ENCODE peak calls at places on chromosome 13, in seven cellular contexts. V is suprapubic skin, J is HepG2, S is GM12878, U is H1, L is transverse colon, A is K562. Y is an unnamed sample.

GRCh38 chr13:79124183-79124582 is 281.9 kb downstream of the RBM26 start:
- DNase-seq in V (no peak), J (no peak), S (no peak), U (no peak), L (no peak), A (no peak), Y (no peak)

GRCh38 chr13:87810920-87811344 is 139.8 kb downstream of the SLITRK5 start:
- DNase-seq in V (no peak), J (no peak), S (no peak), U (no peak), L (no peak), A (no peak), Y (no peak)

GRCh38 chr13:44573790-44574465 is 2.2 kb downstream of the TSC22D1 start:
- DNase-seq in V (no peak), J (peak), S (no peak), U (no peak), L (no peak), A (peak), Y (peak)

GRCh38 chr13:75359266-75359665 is 122.7 kb downstream of the TBC1D4 start:
- DNase-seq in V (no peak), J (no peak), S (no peak), U (no peak), L (no peak), A (no peak), Y (no peak)

GRCh38 chr13:36362251-36362650 is 16.1 kb upstream of the SPART start:
- DNase-seq in V (no peak), J (no peak), S (no peak), U (no peak), L (no peak), A (no peak), Y (no peak)

GRCh38 chr13:54513254-54513653 is 1484.6 kb downstream of the OLFM4 start:
- DNase-seq in V (no peak), J (no peak), S (no peak), U (no peak), L (no peak), A (no peak), Y (no peak)

GRCh38 chr13:56352356-56352755 is 788.4 kb upstream of the PRR20A start:
- DNase-seq in V (no peak), J (no peak), S (no peak), U (no peak), L (no peak), A (no peak), Y (no peak)

GRCh38 chr13:36736119-36736726 is 62.4 kb downstream of the SERTM1 start:
- DNase-seq in V (no peak), J (peak), S (no peak), U (no peak), L (peak), A (peak), Y (peak)

GRCh38 chr13:102399791-102400618 is 1.8 kb downstream of the FGF14 start:
- DNase-seq in V (peak), J (no peak), S (no peak), U (peak), L (peak), A (no peak), Y (no peak)

GRCh38 chr13:112056284-112056727 is 10.6 kb upstream of the SOX1 start:
- DNase-seq in V (no peak), J (no peak), S (no peak), U (peak), L (no peak), A (no peak), Y (no peak)

GRCh38 chr13:112102243-112102642 is 35.3 kb downstream of the SOX1 start:
- DNase-seq in V (no peak), J (peak), S (no peak), U (peak), L (no peak), A (no peak), Y (no peak)

GRCh38 chr13:27966641-27967202 is 2.4 kb downstream of the CDX2 start:
- DNase-seq in V (no peak), J (no peak), S (no peak), U (peak), L (no peak), A (no peak), Y (peak)

GRCh38 chr13:75633285-75633684 is 2.8 kb upstream of the LMO7 start:
- DNase-seq in V (no peak), J (peak), S (no peak), U (no peak), L (no peak), A (no peak), Y (no peak)

GRCh38 chr13:109148243-109148642 is 518.8 kb downstream of the MYO16 start:
- DNase-seq in V (no peak), J (no peak), S (no peak), U (no peak), L (no peak), A (no peak), Y (no peak)

GRCh38 chr13:30154531-30154930 is 152.8 kb downstream of the KATNAL1 start:
- DNase-seq in V (no peak), J (no peak), S (no peak), U (no peak), L (no peak), A (no peak), Y (no peak)

GRCh38 chr13:32330438-32330837 is 15.1 kb downstream of the BRCA2 start:
- DNase-seq in V (no peak), J (no peak), S (no peak), U (no peak), L (no peak), A (no peak), Y (no peak)

GRCh38 chr13:77698211-77699058 is 948 bp downstream of the SLAIN1 start:
- DNase-seq in V (no peak), J (no peak), S (no peak), U (peak), L (peak), A (peak), Y (peak)

GRCh38 chr13:86572115-86572514 is 772.9 kb upstream of the SLITRK6 start:
- DNase-seq in V (no peak), J (no peak), S (no peak), U (no peak), L (no peak), A (no peak), Y (no peak)

GRCh38 chr13:100301418-100301817 is 212.5 kb downstream of the PCCA start:
- DNase-seq in V (no peak), J (no peak), S (no peak), U (no peak), L (no peak), A (no peak), Y (no peak)

GRCh38 chr13:32081591-32081990 is 50.0 kb downstream of the FRY start:
- DNase-seq in V (no peak), J (no peak), S (no peak), U (no peak), L (no peak), A (no peak), Y (no peak)

DNA sequence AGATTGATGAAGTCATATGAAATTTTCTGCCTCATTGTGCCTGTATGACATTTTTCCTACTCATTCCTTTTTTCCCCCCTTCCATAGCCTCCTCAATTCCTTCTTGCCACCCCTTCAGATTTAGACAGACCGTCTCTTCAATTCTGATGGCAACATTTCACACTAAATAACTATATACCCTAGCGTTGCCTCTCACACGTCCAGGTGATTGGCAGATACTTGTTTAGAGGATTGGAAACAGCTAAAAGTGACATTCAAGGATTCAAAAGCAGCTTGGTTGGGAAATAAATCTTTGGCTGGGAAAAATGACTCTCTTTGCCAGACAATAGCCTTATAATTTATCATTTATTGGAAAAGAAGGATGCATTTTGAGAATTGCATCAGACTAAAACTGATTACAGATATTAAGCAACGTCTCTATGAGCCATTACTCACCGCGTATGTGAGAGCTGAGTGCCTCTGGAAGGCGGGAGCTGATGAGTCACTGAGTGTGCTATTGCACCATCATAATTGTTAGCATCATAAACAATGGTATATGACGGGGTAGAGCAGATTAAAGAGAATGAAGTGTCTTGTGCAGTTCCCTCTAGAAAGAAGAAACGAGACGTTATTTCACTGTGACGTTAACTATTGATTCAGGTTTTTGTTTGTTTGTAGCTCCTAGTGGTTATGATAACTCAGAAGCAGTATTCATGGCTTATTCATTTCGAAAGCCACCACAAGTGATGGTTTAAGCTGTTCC is 61.1 kb upstream of the FAM216B start:
- DNase-seq in V (no peak), J (peak), S (peak), U (no peak), L (peak), A (no peak), Y (peak)
- TF ChIP-seq EP300 in V (no peak), J (no peak), S (peak), U (no peak), L (no peak), A (no peak), Y (no peak)

DNA sequence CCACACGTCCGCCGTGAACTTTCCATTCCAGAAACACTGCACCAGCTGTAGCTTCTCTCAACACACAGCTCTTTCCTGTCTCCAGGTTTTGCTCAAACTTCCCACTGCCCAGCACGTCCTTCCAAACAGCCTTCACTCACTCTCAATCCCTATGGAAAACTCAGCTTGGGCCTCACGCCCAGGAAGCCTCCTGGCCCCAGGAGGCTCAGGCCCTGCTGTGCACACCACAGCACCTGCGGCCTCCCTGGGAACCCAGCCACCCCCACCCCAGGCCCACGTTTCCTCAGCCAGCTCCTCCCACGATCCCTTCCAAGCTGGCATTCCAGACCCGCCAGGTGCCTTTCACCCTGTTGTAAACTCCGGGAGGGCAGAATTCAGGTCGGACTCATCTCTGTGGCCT is 35.2 kb downstream of the C13orf46 start:
- DNase-seq in V (no peak), J (no peak), S (no peak), U (no peak), L (no peak), A (no peak), Y (no peak)
- TF ChIP-seq POLR2AphosphoS5 in V (no peak), J (no peak), S (no peak), U (no peak), L (no peak), A (no peak), Y (no peak)

DNA sequence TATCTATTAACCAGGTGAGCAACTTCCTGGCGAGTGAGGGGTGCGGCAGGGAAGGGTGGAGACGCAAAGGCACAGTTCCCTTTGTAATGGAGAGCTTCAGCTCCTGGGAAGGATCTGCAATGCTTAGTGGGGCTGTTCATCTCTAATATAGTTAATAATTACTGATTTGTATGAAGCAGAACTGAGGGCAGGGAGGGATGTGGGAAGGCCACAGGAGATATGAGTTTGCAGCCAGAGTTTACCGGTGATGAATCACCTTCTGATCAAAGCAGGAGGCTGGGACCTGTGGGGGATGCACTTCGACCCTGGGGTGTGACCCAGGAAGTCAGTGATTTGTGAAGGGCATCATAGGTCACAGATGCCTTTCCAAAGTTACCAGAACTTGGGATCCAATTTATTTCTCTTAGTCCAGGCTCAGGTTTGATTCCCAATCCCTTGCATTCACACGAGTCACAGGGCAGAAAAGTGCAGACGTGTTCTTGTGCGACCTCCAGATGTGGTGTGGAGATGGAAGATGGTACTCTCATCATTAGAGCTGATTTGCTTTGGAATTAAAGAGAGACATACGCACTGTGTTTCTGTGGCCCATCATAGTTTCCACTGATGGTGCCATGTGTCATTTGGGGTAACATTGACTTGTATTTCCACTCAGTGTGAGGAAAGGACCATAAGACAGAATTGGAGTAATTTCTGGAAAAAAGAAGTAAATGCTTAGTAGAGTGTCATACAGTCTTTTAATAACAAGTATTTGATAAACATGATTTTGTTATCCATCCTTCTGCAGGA is 55.0 kb downstream of the LRCH1 start:
- DNase-seq in V (no peak), J (peak), S (no peak), U (no peak), L (no peak), A (no peak), Y (no peak)
- TF ChIP-seq EP300 in V (no peak), J (peak), S (no peak), U (no peak), L (no peak), A (no peak), Y (no peak)

DNA sequence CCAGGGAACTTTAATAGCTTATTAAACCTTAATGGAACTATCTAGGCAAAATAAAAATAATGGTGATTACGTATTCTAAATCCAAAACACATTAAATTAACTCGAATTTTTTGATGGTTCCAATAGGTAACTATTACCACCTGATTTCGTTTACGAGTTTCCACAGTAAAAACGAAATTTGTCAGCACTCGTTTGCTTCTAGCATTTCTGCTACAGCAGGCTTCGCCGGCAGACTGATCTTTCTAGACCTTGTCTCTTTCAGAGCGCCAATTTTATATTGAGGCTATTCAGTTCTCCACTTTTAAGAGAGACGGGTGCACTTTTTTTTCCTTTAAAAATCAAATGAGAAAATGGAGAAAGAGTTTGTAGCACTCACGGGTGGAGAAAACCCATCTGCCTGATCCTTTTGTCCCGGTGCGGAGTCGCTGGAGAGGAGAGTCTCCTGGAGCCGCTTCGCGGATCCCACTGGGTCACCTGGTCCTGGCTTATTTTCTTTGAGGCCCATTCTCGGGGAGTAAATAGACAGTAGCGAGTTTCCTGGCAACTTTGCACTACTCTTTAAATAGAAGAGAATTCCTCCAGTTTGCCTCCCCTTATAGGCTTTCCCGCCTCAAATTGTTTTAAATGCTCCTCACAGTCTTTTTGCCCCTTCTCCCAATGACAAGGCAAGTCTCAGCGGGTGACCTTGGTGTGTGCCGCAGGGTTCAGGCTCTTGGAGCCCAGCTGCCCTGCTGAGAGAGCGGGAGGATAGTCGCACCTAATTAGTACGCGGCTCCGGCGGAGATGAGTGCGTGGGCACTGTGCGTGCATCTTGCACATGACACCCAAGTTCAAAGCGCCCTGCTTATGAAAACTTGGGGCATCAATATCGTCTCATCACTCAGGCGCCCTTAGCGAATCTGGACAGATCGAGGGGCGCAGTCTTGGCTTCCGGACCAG is 117.0 kb downstream of the KCNRG start:
- DNase-seq in V (no peak), J (no peak), S (no peak), U (no peak), L (no peak), A (no peak), Y (no peak)
- TF ChIP-seq POLR2AphosphoS5 in V (no peak), J (no peak), S (no peak), U (no peak), L (no peak), A (no peak), Y (no peak)

DNA sequence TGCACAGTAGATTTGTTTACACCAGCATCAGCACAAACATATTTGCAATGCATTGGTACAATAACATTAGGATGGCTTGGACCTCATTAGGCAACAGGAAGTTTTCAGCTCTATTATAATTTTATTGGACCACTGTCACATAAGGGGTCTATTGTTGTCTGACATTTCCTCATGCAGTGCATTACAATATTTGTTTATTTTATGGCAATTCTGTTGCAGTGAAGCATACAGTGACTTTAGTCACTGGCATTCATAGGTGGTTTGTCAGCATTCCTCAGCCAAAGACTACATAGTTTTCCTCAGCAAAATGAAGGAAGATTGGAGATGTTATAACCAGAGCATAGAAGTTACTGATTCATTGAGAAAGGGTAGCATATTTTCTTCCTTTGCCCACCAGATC is 1732.9 kb downstream of the PCDH9 start:
- DNase-seq in V (no peak), J (no peak), S (no peak), U (no peak), L (no peak), A (no peak), Y (no peak)
- TF ChIP-seq EP300 in V (no peak), J (no peak), S (no peak), U (no peak), L (no peak), A (no peak), Y (no peak)

DNA sequence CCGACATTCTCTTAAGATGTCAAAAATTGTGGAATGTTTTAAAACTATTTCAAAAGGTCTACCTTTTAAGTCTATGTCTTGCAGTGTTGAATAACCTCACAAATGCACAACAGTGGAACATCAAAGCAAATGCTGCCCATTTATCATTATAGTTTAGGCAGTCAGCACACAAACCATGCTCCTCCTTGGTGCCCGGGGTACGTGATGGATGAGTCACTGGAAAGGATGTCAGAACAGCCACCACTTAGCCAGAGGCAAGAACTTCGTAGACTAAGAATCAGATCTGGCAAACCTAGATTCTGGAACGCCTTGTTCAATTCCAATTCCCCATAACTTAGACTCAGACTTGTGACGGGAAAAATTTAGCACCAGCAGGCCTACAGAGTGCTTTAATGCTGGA is 343.6 kb downstream of the FGF9 start:
- DNase-seq in V (no peak), J (no peak), S (no peak), U (no peak), L (no peak), A (no peak), Y (no peak)
- TF ChIP-seq POLR2AphosphoS5 in V (no peak), J (no peak), S (no peak), U (no peak), L (no peak), A (no peak), Y (no peak)

DNA sequence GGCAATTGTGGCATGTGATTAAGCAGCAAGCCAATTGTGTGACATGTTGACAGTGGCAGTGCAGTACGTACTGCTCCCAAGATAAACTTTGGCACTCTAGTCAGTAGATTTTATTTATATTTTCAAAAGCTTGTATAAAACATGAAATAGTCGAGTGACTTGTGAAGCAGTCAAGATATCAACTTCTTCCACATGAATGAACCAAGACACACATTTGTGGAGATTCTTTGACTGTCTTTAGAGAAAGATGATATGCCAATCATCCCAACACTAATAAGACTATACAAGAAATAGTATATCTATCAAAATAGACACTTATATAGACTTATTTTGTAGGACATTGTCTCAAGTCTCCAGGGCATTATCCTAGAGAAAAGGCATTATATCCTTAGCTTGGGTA is 538.0 kb downstream of the DCT start:
- DNase-seq in V (no peak), J (no peak), S (no peak), U (no peak), L (no peak), A (no peak), Y (no peak)
- TF ChIP-seq EP300 in V (no peak), J (no peak), S (no peak), U (no peak), L (no peak), A (no peak), Y (no peak)

GRCh38 chr13:62431852-62432251 is 1016.2 kb upstream of the PCDH20 start:
- DNase-seq in V (no peak), J (no peak), S (no peak), U (no peak), L (no peak), A (no peak), Y (no peak)

GRCh38 chr13:62433660-62434059 is 1018.0 kb upstream of the PCDH20 start:
- DNase-seq in V (no peak), J (no peak), S (no peak), U (no peak), L (no peak), A (no peak), Y (no peak)

GRCh38 chr13:62432295-62432694 is 1016.6 kb upstream of the PCDH20 start:
- DNase-seq in V (no peak), J (no peak), S (no peak), U (no peak), L (no peak), A (no peak), Y (no peak)

DNA sequence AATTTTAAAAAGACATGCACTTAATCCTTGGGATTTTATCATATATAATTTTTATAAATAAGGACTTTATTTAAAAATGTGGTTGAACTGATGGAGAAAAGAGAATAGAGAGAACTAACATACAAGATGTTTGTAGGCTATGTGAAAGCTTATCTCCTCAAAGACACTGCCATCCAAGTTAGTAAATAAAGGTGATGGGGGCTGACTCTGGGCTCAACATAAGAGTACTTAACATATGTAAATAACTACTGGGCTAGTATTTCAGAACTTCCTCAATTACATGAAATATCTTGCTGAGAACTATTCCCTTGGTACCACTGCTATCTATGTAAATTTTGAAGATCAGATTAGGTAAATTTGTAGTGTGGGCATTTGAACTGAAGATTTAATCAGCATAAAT is 1017.3 kb upstream of the PCDH20 start:
- DNase-seq in V (no peak), J (no peak), S (no peak), U (no peak), L (no peak), A (no peak), Y (no peak)
- TF ChIP-seq POLR2AphosphoS5 in V (no peak), J (no peak), S (no peak), U (no peak), L (no peak), A (no peak), Y (no peak)